ENCODE peak calls at places on chromosomes 5 and 9, in seven cellular contexts. A, V, K, L, J, U and O are unnamed samples.

GRCh38 chr9:117412841-117413240 is 2.0 kb downstream of the ASTN2 start:
- DNase-seq in V (no peak), J (no peak), A (no peak), U (no peak), K (no peak), L (no peak), O (no peak)

GRCh38 chr9:33249983-33250382 is 10.0 kb downstream of the SPINK4 start:
- DNase-seq in V (peak; percentile 8), J (no peak), K (no peak), U (no peak), L (no peak), A (no peak), O (no peak)

GRCh38 chr9:270657-271237 is 56.1 kb downstream of the DOCK8 start:
- DNase-seq in J (no peak), A (no peak), U (no peak), V (no peak), K (no peak), L (no peak), O (no peak)

GRCh38 chr5:53423724-53424123 is 56.7 kb upstream of the FST start:
- DNase-seq in J (no peak), V (no peak), K (no peak), L (no peak), U (no peak), A (no peak), O (no peak)

GRCh38 chr9:69476016-69476415 is 151.0 kb downstream of the ENTREP1 start:
- DNase-seq in L (no peak), K (no peak), J (no peak), A (no peak), U (no peak), V (no peak), O (no peak)

GRCh38 chr5:134143964-134144941 is 29.8 kb downstream of the TCF7 start:
- DNase-seq in U (peak; percentile 4), V (peak; percentile 57), K (no peak), J (no peak), L (no peak), A (no peak), O (no peak)

GRCh38 chr9:100601216-100601615 is 23.3 kb downstream of the CAVIN4 start:
- DNase-seq in A (no peak), J (no peak), U (peak; percentile 88), V (no peak), L (peak; percentile 62), K (no peak), O (peak; percentile 41)

GRCh38 chr5:14946813-14947640 is 75.4 kb upstream of the ANKH start:
- DNase-seq in V (no peak), K (no peak), L (peak; percentile 49), U (no peak), J (no peak), A (no peak), O (no peak)

GRCh38 chr5:174101331-174101730 is 55.8 kb downstream of the NSG2 start:
- DNase-seq in L (no peak), A (no peak), V (no peak), K (no peak), U (no peak), J (no peak), O (no peak)

GRCh38 chr9:126705767-126706697 is 92.3 kb downstream of the LMX1B start:
- DNase-seq in V (peak; percentile 88), A (no peak), K (peak; percentile 71), U (peak; percentile 66), L (peak; percentile 78), J (no peak), O (peak; percentile 63)

GRCh38 chr9:78296208-78296892 is 575 bp upstream of the PSAT1 start:
- DNase-seq in A (peak; percentile 63), J (no peak), K (no peak), U (no peak), L (peak; percentile 60), V (no peak), O (no peak)

GRCh38 chr5:980001-980588 is 28.5 kb upstream of the NKD2 start:
- DNase-seq in A (no peak), K (no peak), L (no peak), U (no peak), J (peak; percentile 31), V (peak; percentile 81), O (no peak)

GRCh38 chr5:145943674-145944121 is 7.3 kb downstream of the SH3RF2 start:
- DNase-seq in J (no peak), V (no peak), K (no peak), U (no peak), L (peak; percentile 59), A (no peak), O (no peak)

GRCh38 chr9:128051932-128052734 is 15.0 kb downstream of the NAIF1 start:
- DNase-seq in A (no peak), J (no peak), K (no peak), U (no peak), V (no peak), L (peak; percentile 55), O (no peak)

GRCh38 chr9:8432224-8432623 is 632.6 kb upstream of the DMAC1 start:
- DNase-seq in J (no peak), V (no peak), U (no peak), A (no peak), K (no peak), L (no peak), O (no peak)

GRCh38 chr9:15101046-15101445 is 190.8 kb upstream of the FREM1 start:
- DNase-seq in L (no peak), K (no peak), U (no peak), A (no peak), J (no peak), V (no peak), O (no peak)

GRCh38 chr9:25964239-25964638 is 286.0 kb upstream of the TUSC1 start:
- DNase-seq in J (no peak), V (no peak), A (no peak), L (peak; percentile 47), U (peak; percentile 53), K (no peak), O (no peak)

GRCh38 chr5:147856801-147857200 is 21.7 kb upstream of the SCGB3A2 start:
- DNase-seq in U (no peak), L (no peak), V (no peak), J (no peak), K (no peak), A (no peak), O (no peak)

GRCh38 chr9:34490360-34490759 is 31.8 kb downstream of the DNAI1 start:
- DNase-seq in K (no peak), A (no peak), V (peak; percentile 37), U (peak; percentile 66), J (no peak), L (no peak), O (no peak)

GRCh38 chr9:94622087-94622486 is 17.2 kb downstream of the FBP1 start:
- DNase-seq in L (no peak), K (no peak), J (no peak), U (no peak), A (no peak), V (no peak), O (no peak)

GRCh38 chr5:56829137-56829536 is 13.8 kb downstream of the MAP3K1 start:
- DNase-seq in V (no peak), L (no peak), A (no peak), J (no peak), U (no peak), K (peak; percentile 57), O (no peak)

GRCh38 chr5:33850100-33850594 is 41.6 kb downstream of the ADAMTS12 start:
- DNase-seq in V (no peak), K (no peak), U (no peak), J (no peak), L (no peak), A (no peak), O (no peak)

GRCh38 chr9:70340572-70340971 is 73.9 kb downstream of the KLF9 start:
- DNase-seq in U (no peak), V (no peak), L (peak; percentile 17), J (no peak), K (no peak), A (no peak), O (no peak)

GRCh38 chr9:68741751-68742730 is 37.0 kb downstream of the PIP5K1B start:
- DNase-seq in L (no peak), J (no peak), A (no peak), K (no peak), V (no peak), U (no peak), O (no peak)

GRCh38 chr5:71748360-71748759 is 29.3 kb downstream of the CARTPT start:
- DNase-seq in L (peak; percentile 13), J (no peak), V (no peak), A (no peak), K (no peak), U (no peak), O (no peak)

GRCh38 chr9:135051316-135052038 is 36.0 kb upstream of the OLFM1 start:
- DNase-seq in J (no peak), L (no peak), V (peak; percentile 77), U (no peak), K (no peak), A (no peak), O (no peak)